ENCODE peak calls at places on chromosomes 11 and 22, in six cellular contexts. R is K562, T is H1, A is GM12891, O is SK-N-SH, U is HepG2. C is an unnamed sample.

GRCh38 chr22:30892286-30892685 is 76.3 kb downstream of the MORC2 start:
- DNase-seq in R (no peak), T (peak; percentile 44), A (peak; percentile 12), O (no peak), U (no peak), C (peak; percentile 5)

GRCh38 chr11:105609341-105609781 is 512 bp upstream of the GRIA4 start:
- DNase-seq in R (peak; percentile 10), T (peak; percentile 51), A (no peak), O (peak; percentile 59), U (peak; percentile 8), C (no peak)

GRCh38 chr11:60530454-60530853 is 15.3 kb downstream of the MS4A13 start:
- DNase-seq in R (no peak), T (no peak), A (no peak), O (no peak), U (no peak), C (no peak)

GRCh38 chr11:92735039-92735438 is 234.4 kb upstream of the MTNR1B start:
- DNase-seq in R (no peak), T (no peak), A (no peak), O (peak; percentile 6), U (no peak), C (no peak)

GRCh38 chr11:102047305-102047924 is at the start of gene CFAP300:
- DNase-seq in R (no peak), T (peak; percentile 85), A (peak; percentile 24), O (peak; percentile 55), U (no peak), C (peak; percentile 19)

GRCh38 chr22:28030442-28030841 is 111.4 kb upstream of the PITPNB start:
- DNase-seq in R (no peak), T (peak; percentile 33), A (no peak), O (no peak), U (no peak), C (no peak)

GRCh38 chr22:30010789-30011405 is 69.4 kb upstream of the HORMAD2 start:
- DNase-seq in R (no peak), T (no peak), A (no peak), O (no peak), U (no peak), C (no peak)

GRCh38 chr22:48055827-48056226 is 1293.4 kb downstream of the TBC1D22A start:
- DNase-seq in R (no peak), T (no peak), A (no peak), O (no peak), U (no peak), C (no peak)

GRCh38 chr11:116507016-116507415 is 265.8 kb downstream of the BUD13 start:
- DNase-seq in R (no peak), T (peak; percentile 31), A (no peak), O (no peak), U (no peak), C (no peak)

GRCh38 chr11:78460468-78460867 is 42.8 kb upstream of the GAB2 start:
- DNase-seq in R (no peak), T (no peak), A (no peak), O (no peak), U (no peak), C (no peak)

GRCh38 chr22:48979482-48979881 is 848.2 kb downstream of the BRD1 start:
- DNase-seq in R (peak; percentile 16), T (no peak), A (no peak), O (no peak), U (peak; percentile 18), C (no peak)

GRCh38 chr11:20156280-20156875 is 3.9 kb downstream of the DBX1 start:
- DNase-seq in R (peak; percentile 33), T (peak; percentile 87), A (no peak), O (peak; percentile 24), U (no peak), C (no peak)

GRCh38 chr11:122721964-122722266 is 66.4 kb downstream of the UBASH3B start:
- DNase-seq in R (no peak), T (no peak), A (no peak), O (no peak), U (no peak), C (no peak)

GRCh38 chr11:31761636-31762035 is 49.5 kb downstream of the PAX6 start:
- DNase-seq in R (no peak), T (no peak), A (no peak), O (no peak), U (no peak), C (no peak)

GRCh38 chr11:68331338-68331947 is 19.1 kb downstream of the LRP5 start:
- DNase-seq in R (no peak), T (no peak), A (no peak), O (no peak), U (peak; percentile 88), C (no peak)

GRCh38 chr11:117703209-117703608 is 93.8 kb downstream of the DSCAML1 start:
- DNase-seq in R (no peak), T (no peak), A (no peak), O (no peak), U (peak; percentile 67), C (no peak)

GRCh38 chr22:48288541-48288940 is 1526.1 kb downstream of the TBC1D22A start:
- DNase-seq in R (no peak), T (no peak), A (no peak), O (no peak), U (no peak), C (no peak)

GRCh38 chr11:119461250-119461963 is 38.4 kb upstream of the THY1 start:
- DNase-seq in R (no peak), T (no peak), A (no peak), O (no peak), U (no peak), C (no peak)
- TF ChIP-seq TAF1 in R (no peak), T (no peak), A (no peak), O (no peak), U (no peak), C (no peak)

GRCh38 chr11:134592391-134592990 is 180.4 kb upstream of the B3GAT1 start:
- DNase-seq in R (peak; percentile 40), T (peak; percentile 88), A (no peak), O (peak; percentile 51), U (peak; percentile 15), C (no peak)
- TF ChIP-seq TAF1 in R (no peak), T (no peak), A (no peak), O (no peak), U (no peak), C (no peak)

GRCh38 chr11:75625970-75626691 is 42.7 kb downstream of the MAP6 start:
- DNase-seq in R (no peak), T (no peak), A (no peak), O (no peak), U (no peak), C (no peak)
- TF ChIP-seq TAF1 in R (no peak), T (no peak), A (no peak), O (no peak), U (no peak), C (no peak)

DNA sequence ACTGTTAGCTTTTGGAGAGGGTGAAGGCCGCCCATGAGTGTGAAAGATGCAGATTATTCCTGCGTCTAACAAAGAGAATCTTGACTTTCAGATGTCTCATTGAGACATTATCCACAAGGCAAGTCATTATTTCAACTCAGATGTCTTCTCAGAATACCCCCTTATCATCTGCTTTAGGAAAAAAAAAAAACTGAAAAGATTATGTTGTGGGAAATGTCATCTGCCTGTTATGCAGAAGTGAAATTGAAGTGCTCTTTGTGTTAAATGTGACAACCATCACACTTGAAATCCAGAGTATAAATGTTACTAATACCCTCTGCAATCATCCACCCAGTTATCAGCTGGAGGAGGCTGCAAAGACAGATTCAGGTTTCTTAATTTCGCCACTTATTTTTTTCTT is 239.6 kb downstream of the LARGE1 start:
- DNase-seq in R (no peak), T (no peak), A (no peak), O (no peak), U (no peak), C (no peak)
- TF ChIP-seq TAF1 in R (no peak), T (no peak), A (no peak), O (no peak), U (no peak), C (no peak)

GRCh38 chr11:130213143-130213978 is 53.8 kb downstream of the ST14 start:
- DNase-seq in R (peak; percentile 88), T (peak; percentile 96), A (peak; percentile 80), O (peak; percentile 94), U (peak; percentile 21), C (peak; percentile 78)
- TF ChIP-seq TAF1 in R (no peak), T (no peak), A (no peak), O (no peak), U (no peak), C (no peak)

GRCh38 chr22:38139901-38140300 is 29.4 kb upstream of the BAIAP2L2 start:
- DNase-seq in R (no peak), T (no peak), A (no peak), O (no peak), U (no peak), C (no peak)
- TF ChIP-seq TAF1 in R (no peak), T (no peak), A (no peak), O (no peak), U (no peak), C (no peak)

C was measured in GM12892.